ENCODE peak calls at places on chromosomes 6 and 20, in seven cellular contexts. D, Y, Q, F, C, O and J are unnamed samples.

GRCh38 chr6:30591008-30591407 is 19.8 kb downstream of the ABCF1 start:
- DNase-seq in D (peak; percentile 27), Y (peak; percentile 72), Q (no peak), F (no peak), C (no peak), O (peak; percentile 52), J (no peak)

GRCh38 chr6:7542065-7542877 is 800 bp downstream of the DSP start:
- DNase-seq in D (no peak), Y (no peak), Q (peak; percentile 69), F (no peak), C (peak; percentile 51), O (peak; percentile 52), J (no peak)

GRCh38 chr6:3822747-3823445 is 26.3 kb upstream of the FAM50B start:
- DNase-seq in D (no peak), Y (no peak), Q (no peak), F (no peak), C (no peak), O (no peak), J (no peak)

GRCh38 chr6:36757206-36757605 is 59.6 kb downstream of the RAB44 start:
- DNase-seq in D (no peak), Y (no peak), Q (no peak), F (peak; percentile 86), C (peak; percentile 55), O (no peak), J (no peak)

GRCh38 chr6:164419099-164419498 is 890.3 kb downstream of the C6orf118 start:
- DNase-seq in D (no peak), Y (no peak), Q (no peak), F (no peak), C (no peak), O (no peak), J (no peak)

GRCh38 chr6:7725849-7726415 is at the start of gene BMP6:
- DNase-seq in D (peak; percentile 77), Y (peak; percentile 79), Q (peak; percentile 85), F (peak; percentile 34), C (peak; percentile 90), O (peak; percentile 93), J (peak; percentile 55)

GRCh38 chr6:13573669-13574110 is 711 bp upstream of the SIRT5 start:
- DNase-seq in D (peak; percentile 42), Y (peak; percentile 46), Q (peak; percentile 27), F (no peak), C (peak; percentile 49), O (peak; percentile 46), J (no peak)

GRCh38 chr6:43858161-43859153 is 88.4 kb downstream of the VEGFA start:
- DNase-seq in D (no peak), Y (no peak), Q (peak; percentile 74), F (no peak), C (no peak), O (no peak), J (no peak)

GRCh38 chr6:45689926-45690615 is 312.3 kb upstream of the SUPT3H start:
- DNase-seq in D (no peak), Y (no peak), Q (no peak), F (no peak), C (no peak), O (no peak), J (no peak)

DNA sequence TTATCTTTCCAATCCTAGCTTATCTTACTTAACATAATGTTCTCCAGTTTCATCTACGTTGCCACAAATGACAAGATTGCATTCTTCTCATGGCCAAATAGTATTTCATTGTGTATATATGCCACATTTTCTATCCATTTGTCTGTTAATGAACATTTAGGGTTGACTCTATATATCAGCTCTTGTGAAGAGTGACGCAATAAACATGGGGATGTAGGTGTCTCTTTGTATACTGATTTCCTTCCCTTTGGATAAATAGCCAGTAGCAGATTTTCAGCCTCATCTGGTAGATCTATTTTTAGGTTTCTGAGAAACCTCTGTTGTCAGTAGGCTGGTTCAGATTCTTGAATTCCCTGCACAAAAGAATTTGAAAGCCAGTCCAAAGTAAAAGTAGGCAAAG is 14.2 kb upstream of the SLC17A2 start:
- DNase-seq in D (no peak), Y (no peak), Q (no peak), F (no peak), C (no peak), O (no peak), J (no peak)
- H3K4me3 ChIP-seq in D (no peak overlapping the region), Y (no peak overlapping the region), Q (no peak overlapping the region), F (no peak overlapping the region), C (no peak overlapping the region), O (no peak overlapping the region), J (no peak overlapping the region)

GRCh38 chr20:61260905-61261304 is 8.8 kb downstream of the CDH4 start:
- DNase-seq in D (no peak), Y (no peak), Q (no peak), F (no peak), C (no peak), O (no peak), J (no peak)

GRCh38 chr20:61262036-61262435 is 10.0 kb downstream of the CDH4 start:
- DNase-seq in D (no peak), Y (no peak), Q (no peak), F (no peak), C (no peak), O (no peak), J (no peak)

GRCh38 chr20:61263084-61263695 is 11.1 kb downstream of the CDH4 start:
- DNase-seq in D (no peak), Y (peak; percentile 17), Q (no peak), F (no peak), C (peak; percentile 25), O (peak; percentile 22), J (no peak)

GRCh38 chr20:61263938-61264337 is 11.9 kb downstream of the CDH4 start:
- DNase-seq in D (no peak), Y (no peak), Q (no peak), F (no peak), C (no peak), O (no peak), J (no peak)

DNA sequence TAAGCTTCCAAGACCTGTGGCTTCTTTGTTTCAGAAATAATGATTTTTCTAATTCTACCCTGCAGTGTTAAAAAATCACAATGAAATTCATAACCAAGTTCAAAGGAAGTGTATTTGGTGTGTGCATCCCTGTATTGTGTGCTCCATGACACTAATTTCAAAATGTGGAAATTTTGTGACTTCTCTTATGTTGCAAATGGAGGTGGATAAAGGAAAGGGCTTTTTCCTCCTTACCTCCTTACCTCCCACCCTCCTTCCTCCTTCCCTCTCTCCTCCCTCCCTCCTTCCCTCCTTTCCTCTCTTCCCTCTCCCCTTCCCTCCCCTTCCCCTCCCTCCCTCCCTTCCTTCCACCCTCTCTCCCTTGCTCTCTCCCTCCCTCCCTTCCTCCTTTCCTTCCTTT is 10.5 kb downstream of the CDH4 start:
- DNase-seq in D (no peak), Y (no peak), Q (no peak), F (no peak), C (no peak), O (no peak), J (no peak)
- H3K4me3 ChIP-seq in D (no peak overlapping the region), Y (no peak overlapping the region), Q (no peak overlapping the region), F (no peak overlapping the region), C (no peak overlapping the region), O (no peak overlapping the region), J (no peak overlapping the region)

GRCh38 chr20:35771367-35771688 is 487 bp upstream of the PHF20 start:
- DNase-seq in D (no peak), Y (no peak), Q (no peak), F (no peak), C (no peak), O (no peak), J (no peak)
- H3K4me3 ChIP-seq in D (peak overlapping the region; percentile 52), Y (peak overlapping the region; percentile 9), Q (peak overlapping the region; percentile 88), F (peak overlapping the region; percentile 10), C (no peak overlapping the region), O (no peak overlapping the region), J (peak overlapping the region; percentile 82)

GRCh38 chr6:145967549-145967948 is 3.4 kb upstream of the SHPRH start:
- DNase-seq in D (no peak), Y (no peak), Q (no peak), F (no peak), C (no peak), O (no peak), J (no peak)

GRCh38 chr6:145960918-145961604 is 3.1 kb downstream of the SHPRH start:
- DNase-seq in D (no peak), Y (peak; percentile 40), Q (no peak), F (no peak), C (no peak), O (no peak), J (peak; percentile 23)

GRCh38 chr6:145964948-145965366 is 799 bp upstream of the SHPRH start:
- DNase-seq in D (no peak), Y (no peak), Q (no peak), F (no peak), C (no peak), O (peak; percentile 10), J (no peak)

GRCh38 chr6:145963216-145964068 is 716 bp downstream of the SHPRH start:
- DNase-seq in D (peak; percentile 36), Y (peak; percentile 43), Q (peak; percentile 1), F (no peak), C (peak; percentile 54), O (peak; percentile 72), J (peak; percentile 14)

GRCh38 chr6:145962581-145962980 is 1.6 kb downstream of the SHPRH start:
- DNase-seq in D (no peak), Y (no peak), Q (no peak), F (no peak), C (no peak), O (no peak), J (no peak)
- H3K4me3 ChIP-seq in D (peak overlapping the region; percentile 93), Y (no peak overlapping the region), Q (peak overlapping the region; percentile 64), F (peak overlapping the region; percentile 90), C (peak overlapping the region; percentile 78), O (peak overlapping the region; percentile 87), J (peak overlapping the region; percentile 91)

GRCh38 chr20:32035398-32035852 is 16.6 kb upstream of the HCK start:
- DNase-seq in D (no peak), Y (no peak), Q (no peak), F (no peak), C (no peak), O (no peak), J (no peak)
- H3K4me3 ChIP-seq in D (no peak overlapping the region), Y (no peak overlapping the region), Q (no peak overlapping the region), F (no peak overlapping the region), C (no peak overlapping the region), O (no peak overlapping the region), J (no peak overlapping the region)

DNA sequence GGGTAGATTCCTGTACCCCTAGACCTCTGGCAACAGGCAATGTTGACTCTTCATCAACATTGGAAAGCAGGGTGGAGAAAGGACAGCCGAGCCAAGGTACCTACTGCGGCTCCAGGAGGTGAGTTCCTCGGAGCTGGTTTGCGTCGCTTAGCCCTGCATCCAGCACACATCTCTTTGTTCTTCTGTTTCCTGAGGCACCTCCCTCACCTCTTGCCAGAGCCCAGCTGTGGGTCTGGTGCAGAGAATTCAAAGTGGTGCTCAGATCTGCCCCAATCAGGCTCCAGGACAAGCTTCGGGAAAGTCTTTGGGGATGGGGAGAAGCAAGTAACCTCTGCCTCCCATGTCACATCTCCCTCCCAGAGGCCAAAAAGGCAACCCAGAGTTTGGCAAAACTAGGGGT is 2.2 kb downstream of the KCNG1 start:
- DNase-seq in D (no peak), Y (no peak), Q (no peak), F (no peak), C (no peak), O (no peak), J (no peak)
- H3K4me3 ChIP-seq in D (no peak overlapping the region), Y (no peak overlapping the region), Q (no peak overlapping the region), F (no peak overlapping the region), C (no peak overlapping the region), O (no peak overlapping the region), J (peak overlapping the region; percentile 85)